ENCODE peak calls at places on chromosomes 16 and 17, in four cellular contexts. I is kidney epithelial cell, J is HEK293T, U is ascending aorta. Y is an unnamed sample.

GRCh38 chr17:55437165-55437605 is 15.6 kb upstream of the MMD start:
- DNase-seq in U (no peak), I (no peak), J (no peak), Y (no peak)

GRCh38 chr16:11494029-11494428 is 92.7 kb downstream of the LITAF start:
- DNase-seq in U (no peak), I (no peak), J (peak), Y (no peak)

GRCh38 chr16:51155199-51155607 is 4.1 kb upstream of the SALL1 start:
- DNase-seq in U (no peak), I (no peak), J (no peak), Y (no peak)

GRCh38 chr17:933168-934083 is 46.1 kb downstream of the NXN start:
- DNase-seq in U (no peak), I (peak), J (peak), Y (no peak)

GRCh38 chr16:55499951-55500350 is 8.9 kb upstream of the LPCAT2 start:
- DNase-seq in U (peak), J (peak), I (peak), Y (no peak)

GRCh38 chr17:49407981-49408501 is 6.6 kb downstream of the PHB1 start:
- DNase-seq in J (peak), U (no peak), I (peak), Y (peak)

GRCh38 chr17:19979917-19980770 is 2.5 kb upstream of the AKAP10 start:
- DNase-seq in J (no peak), I (no peak), U (peak), Y (no peak)

GRCh38 chr17:81967533-81968395 is 6.8 kb upstream of the NOTUM start:
- DNase-seq in I (no peak), J (no peak), U (peak), Y (peak)

GRCh38 chr17:75910699-75911098 is 6.0 kb upstream of the MRPL38 start:
- DNase-seq in I (no peak), U (no peak), J (no peak), Y (no peak)

GRCh38 chr16:12065866-12066545 is 89.5 kb downstream of the SNX29 start:
- DNase-seq in I (no peak), J (no peak), U (no peak), Y (no peak)

GRCh38 chr16:15765880-15766279 is 90.9 kb downstream of the MYH11 start:
- DNase-seq in I (no peak), U (no peak), J (peak), Y (no peak)

GRCh38 chr17:81493198-81494038 is 19.2 kb downstream of the ACTG1 start:
- DNase-seq in J (no peak), I (no peak), U (no peak), Y (no peak)

GRCh38 chr16:4511441-4512082 is 27.0 kb downstream of the CDIP1 start:
- DNase-seq in U (no peak), J (peak), I (no peak), Y (peak)

GRCh38 chr17:78991906-78992532 is 12.3 kb upstream of the LGALS3BP start:
- DNase-seq in J (no peak), U (peak), I (no peak), Y (no peak)

GRCh38 chr17:45228985-45229517 is 7.4 kb downstream of the FMNL1 start:
- DNase-seq in J (no peak), I (no peak), U (peak), Y (peak)

GRCh38 chr17:70961341-70961740 is 792.0 kb downstream of the KCNJ2 start:
- DNase-seq in U (no peak), I (no peak), J (no peak), Y (no peak)

GRCh38 chr16:79261461-79261860 is 339.1 kb downstream of the MAF start:
- DNase-seq in I (no peak), U (no peak), J (peak), Y (peak)

GRCh38 chr16:86951831-86952598 is 365.2 kb downstream of the C16orf95 start:
- DNase-seq in J (no peak), U (peak), I (peak), Y (no peak)

GRCh38 chr17:17844079-17844478 is 7.3 kb upstream of the SREBF1 start:
- DNase-seq in J (no peak), I (no peak), U (no peak), Y (peak)

GRCh38 chr16:69393898-69394849 is 8.4 kb upstream of the TERF2 start:
- DNase-seq in J (no peak), I (no peak), U (no peak), Y (no peak)

GRCh38 chr17:83086197-83086880 is 6.9 kb downstream of the METRNL start:
- DNase-seq in J (no peak), U (no peak), I (no peak), Y (no peak)

GRCh38 chr16:3058173-3059030 is 7.0 kb upstream of the IL32 start:
- DNase-seq in J (peak), U (peak), I (no peak), Y (peak)

GRCh38 chr16:4501071-4501478 is 24.9 kb downstream of the HMOX2 start:
- DNase-seq in J (no peak), U (no peak), I (no peak), Y (no peak)

GRCh38 chr16:1614226-1615102 is 2.3 kb downstream of the CRAMP1 start:
- DNase-seq in U (peak), J (peak), I (no peak), Y (peak)

GRCh38 chr17:43676471-43676870 is 14.7 kb upstream of the MEOX1 start:
- DNase-seq in I (no peak), U (no peak), J (no peak), Y (no peak)

Y was measured in glutamatergic neuron.